ENCODE peak calls at places on chromosomes 2 and 18, in seven cellular contexts. U is GM23338, Z is PC-3, V is HCT116, X is neural progenitor cell, K is MM.1S, M is SK-N-SH. H is an unnamed sample. For H3K27me3, the result is how much of the 10 kb centered on the place peaks cover.

GRCh38 chr18:70232251-70232650 is 26.8 kb upstream of the RTTN start:
- DNase-seq in U (no peak), Z (no peak), V (no peak), X (no peak), K (no peak), M (no peak), H (peak)

GRCh38 chr2:62313433-62314227 is 117.7 kb downstream of the B3GNT2 start:
- DNase-seq in U (no peak), Z (no peak), V (no peak), X (no peak), K (no peak), M (no peak), H (no peak)

GRCh38 chr2:40380036-40380435 is 71.9 kb downstream of the SLC8A1 start:
- DNase-seq in U (no peak), Z (no peak), V (no peak), X (no peak), K (no peak), M (no peak), H (no peak)

GRCh38 chr2:158131919-158132566 is 30.4 kb downstream of the UPP2 start:
- DNase-seq in U (no peak), Z (no peak), V (no peak), X (no peak), K (no peak), M (no peak), H (peak)

GRCh38 chr2:236402016-236402784 is 138.0 kb upstream of the ASB18 start:
- DNase-seq in U (no peak), Z (no peak), V (no peak), X (no peak), K (no peak), M (no peak), H (no peak)

GRCh38 chr2:181438298-181438697 is 18.9 kb upstream of the ITGA4 start:
- DNase-seq in U (peak), Z (peak), V (peak), X (no peak), K (peak), M (no peak), H (no peak)

GRCh38 chr2:26848336-26849055 is 564 bp downstream of the DPYSL5 start:
- DNase-seq in U (peak), Z (no peak), V (no peak), X (peak), K (no peak), M (peak), H (peak)

GRCh38 chr2:57740905-57741304 is 305.7 kb upstream of the VRK2 start:
- DNase-seq in U (no peak), Z (no peak), V (no peak), X (no peak), K (no peak), M (no peak), H (no peak)

GRCh38 chr2:63544017-63544627 is 44.2 kb downstream of the WDPCP start:
- DNase-seq in U (peak), Z (peak), V (no peak), X (peak), K (peak), M (peak), H (no peak)

GRCh38 chr2:156817430-156817829 is 381.3 kb downstream of the GPD2 start:
- DNase-seq in U (no peak), Z (no peak), V (no peak), X (no peak), K (no peak), M (no peak), H (no peak)

GRCh38 chr2:156818221-156818620 is 382.0 kb downstream of the GPD2 start:
- DNase-seq in U (no peak), Z (no peak), V (no peak), X (no peak), K (no peak), M (no peak), H (no peak)

GRCh38 chr2:156818944-156819343 is 382.8 kb downstream of the GPD2 start:
- DNase-seq in U (no peak), Z (no peak), V (no peak), X (no peak), K (no peak), M (no peak), H (no peak)
- H3K27me3 ChIP-seq in U (under half), Z (under half), V (under half), X (under half), K (under half), M (under half), H (under half)

GRCh38 chr18:76960528-76961035 is 138.2 kb downstream of the ZNF236 start:
- DNase-seq in U (no peak), Z (no peak), V (no peak), X (peak), K (no peak), M (no peak), H (no peak)
- TF ChIP-seq CTCF in U (peak), Z (no peak), V (no peak), X (peak), K (no peak), M (no peak), H (no peak)

DNA sequence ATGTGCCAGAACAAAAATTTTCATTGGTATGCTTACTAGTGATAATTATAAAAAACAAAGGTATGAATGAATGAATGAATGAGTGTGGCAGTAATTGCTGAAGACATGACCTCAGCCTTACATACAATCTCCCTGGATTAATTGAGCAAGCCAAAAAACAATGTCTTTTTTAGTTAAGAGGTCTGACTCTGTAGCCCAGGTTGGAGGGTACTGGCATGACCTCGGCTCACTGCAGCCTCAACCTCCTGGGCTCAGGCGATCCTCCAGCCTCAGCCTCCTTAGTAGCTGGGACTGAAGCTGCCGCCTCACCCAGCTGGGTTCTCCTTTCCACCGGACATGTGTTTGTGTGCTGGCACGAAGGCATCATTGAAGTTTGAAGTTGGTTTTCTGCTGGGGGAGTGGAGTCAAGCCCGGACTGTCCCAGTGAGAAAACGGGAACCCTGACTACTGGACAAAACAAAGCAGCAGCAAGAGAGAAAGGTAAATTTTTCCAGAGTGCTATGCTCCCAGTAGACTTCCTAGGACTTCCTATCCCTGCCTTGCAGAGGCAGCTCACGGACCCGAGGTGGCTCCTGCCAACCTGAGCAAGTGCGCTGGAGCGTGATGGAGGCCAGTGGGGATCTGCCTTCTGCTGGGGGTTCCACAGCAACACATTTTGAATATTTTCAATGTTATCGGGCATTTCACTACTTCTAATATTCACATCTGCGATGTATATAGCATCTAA is 6.4 kb upstream of the IMP4 start:
- DNase-seq in U (peak), Z (no peak), V (no peak), X (peak), K (no peak), M (peak), H (peak)
- TF ChIP-seq EZH2phosphoT487 in U (no peak), Z (no peak), V (no peak), X (no peak), K (no peak), M (no peak), H (no peak)

GRCh38 chr2:136122654-136123053 is 4.7 kb upstream of the CXCR4 start:
- DNase-seq in U (no peak), Z (no peak), V (no peak), X (no peak), K (no peak), M (no peak), H (no peak)

GRCh38 chr2:136117909-136118818 is at the start of gene CXCR4:
- DNase-seq in U (peak), Z (peak), V (peak), X (peak), K (peak), M (peak), H (peak)

GRCh38 chr2:136119717-136120675 is 2.0 kb upstream of the CXCR4 start:
- DNase-seq in U (no peak), Z (no peak), V (no peak), X (no peak), K (no peak), M (no peak), H (no peak)

GRCh38 chr2:136118819-136119716 is 1.1 kb upstream of the CXCR4 start:
- DNase-seq in U (peak), Z (no peak), V (no peak), X (peak), K (peak), M (peak), H (peak)

GRCh38 chr2:136121511-136121910 is 3.6 kb upstream of the CXCR4 start:
- DNase-seq in U (no peak), Z (no peak), V (no peak), X (no peak), K (no peak), M (no peak), H (no peak)
- H3K27me3 ChIP-seq in U (under half), Z (half or more), V (half or more), X (under half), K (under half), M (under half), H (half or more)

GRCh38 chr2:114543106-114543806 is 100.8 kb downstream of the DPP10 start:
- DNase-seq in U (peak), Z (peak), V (no peak), X (peak), K (no peak), M (no peak), H (peak)
- TF ChIP-seq CTCF in U (peak), Z (peak), V (no peak), X (peak), K (no peak), M (no peak), H (peak)

GRCh38 chr2:28639836-28640235 is 111.8 kb upstream of the PPP1CB start:
- DNase-seq in U (no peak), Z (peak), V (no peak), X (no peak), K (peak), M (no peak), H (peak)
- TF ChIP-seq EZH2phosphoT487 in U (no peak), Z (no peak), V (no peak), X (no peak), K (no peak), M (no peak), H (no peak)

GRCh38 chr18:41569867-41570266 is 385.2 kb upstream of the PIK3C3 start:
- DNase-seq in U (no peak), Z (peak), V (no peak), X (no peak), K (no peak), M (no peak), H (no peak)
- H3K27me3 ChIP-seq in U (under half), Z (under half), V (under half), X (under half), K (under half), M (under half), H (under half)

GRCh38 chr18:26134110-26134509 is 441 bp downstream of the PSMA8 start:
- DNase-seq in U (no peak), Z (no peak), V (no peak), X (no peak), K (no peak), M (no peak), H (no peak)
- TF ChIP-seq CTCF in U (no peak), Z (no peak), V (no peak), X (no peak), K (no peak), M (no peak), H (no peak)

GRCh38 chr2:30681022-30681421 is 126.2 kb downstream of the CAPN13 start:
- DNase-seq in U (no peak), Z (no peak), V (no peak), X (no peak), K (no peak), M (no peak), H (no peak)
- TF ChIP-seq EZH2phosphoT487 in U (no peak), Z (no peak), V (no peak), X (no peak), K (no peak), M (no peak), H (no peak)

DNA sequence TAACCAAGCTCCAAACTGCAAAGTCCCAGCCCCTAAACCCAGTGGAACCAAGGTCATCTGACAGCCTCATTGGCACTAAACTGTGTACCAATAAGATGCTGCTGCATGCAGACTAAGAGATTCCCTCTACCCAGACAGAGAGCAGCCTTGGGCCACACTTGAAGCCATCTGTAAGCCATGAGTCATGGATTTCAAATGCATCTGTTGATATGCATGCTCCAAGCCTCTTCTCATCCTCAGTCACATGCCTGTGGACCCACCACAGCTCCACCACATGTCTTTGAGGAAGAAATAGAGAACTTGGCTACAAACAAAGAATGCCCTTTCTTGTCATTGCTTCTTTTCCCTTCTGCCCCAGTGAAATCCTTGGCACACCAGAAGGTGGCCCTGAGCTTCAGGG is 19.6 kb upstream of the CREG2 start:
- DNase-seq in U (no peak), Z (peak), V (no peak), X (no peak), K (no peak), M (no peak), H (peak)
- H3K27me3 ChIP-seq in U (under half), Z (under half), V (under half), X (under half), K (under half), M (under half), H (under half)

H was measured in hepatocyte.